ENCODE peak calls at places on chromosomes 6 and 20, in ten cellular contexts. R is heart right ventricle, V is osteoblast, L is lung, F is AG10803, Y is left lung, G is pancreas, X is kidney epithelial cell, I is foreskin fibroblast, O is Peyer's patch. E is an unnamed sample.
A peak's percentile ranks its signal among the peaks of the same experiment; 100 is the strongest.

GRCh38 chr20:1879934-1880333 is 15.3 kb upstream of the SIRPA start:
- DNase-seq in G (no peak), X (no peak), I (peak; percentile 54), V (no peak), L (no peak), R (no peak), O (no peak), F (no peak), Y (no peak), E (no peak)

GRCh38 chr6:34570066-34570833 is 14.1 kb upstream of the SPDEF start:
- DNase-seq in F (no peak), V (no peak), G (no peak), I (no peak), X (no peak), Y (no peak), R (no peak), O (no peak), L (no peak), E (no peak)

GRCh38 chr6:122028933-122029332 is 370.5 kb upstream of the HSF2 start:
- DNase-seq in I (no peak), R (no peak), G (no peak), F (no peak), X (no peak), Y (no peak), V (no peak), O (no peak), L (no peak), E (no peak)

GRCh38 chr20:32326507-32326851 is 31.7 kb upstream of the ASXL1 start:
- DNase-seq in O (no peak), L (no peak), G (no peak), R (no peak), F (no peak), Y (no peak), X (no peak), I (no peak), V (no peak), E (no peak)

GRCh38 chr6:71383476-71383875 is 94.9 kb downstream of the OGFRL1 start:
- DNase-seq in R (no peak), L (no peak), Y (no peak), O (no peak), V (no peak), X (no peak), G (no peak), F (no peak), I (no peak), E (no peak)

GRCh38 chr6:141254336-141254735 is 878.4 kb upstream of the GJE1 start:
- DNase-seq in G (no peak), Y (no peak), F (no peak), X (no peak), L (no peak), O (no peak), R (no peak), I (no peak), V (no peak), E (no peak)

GRCh38 chr6:112037783-112038216 is 16.1 kb upstream of the CCN6 start:
- DNase-seq in Y (no peak), L (no peak), R (peak; percentile 52), F (peak; percentile 98), I (peak; percentile 94), X (peak; percentile 91), V (peak; percentile 86), G (no peak), O (no peak), E (peak; percentile 93)

GRCh38 chr20:15639839-15640238 is 933.4 kb downstream of the KIF16B start:
- DNase-seq in G (no peak), Y (no peak), V (no peak), R (no peak), F (no peak), X (no peak), I (no peak), O (no peak), L (no peak), E (no peak)

GRCh38 chr6:15628499-15629131 is 34.2 kb downstream of the DTNBP1 start:
- DNase-seq in L (no peak), I (peak; percentile 75), Y (no peak), V (peak; percentile 87), R (no peak), X (peak; percentile 32), F (peak; percentile 69), G (no peak), O (no peak), E (peak; percentile 64)

GRCh38 chr6:120431841-120432240 is 902.4 kb downstream of the TBC1D32 start:
- DNase-seq in I (no peak), F (no peak), O (no peak), L (no peak), V (no peak), Y (peak; percentile 47), G (no peak), R (no peak), X (no peak), E (no peak)

GRCh38 chr6:119612176-119612870 is 262.8 kb upstream of the MAN1A1 start:
- DNase-seq in L (no peak), I (peak; percentile 51), F (peak; percentile 65), V (no peak), X (no peak), O (no peak), Y (no peak), R (no peak), G (no peak), E (no peak)

GRCh38 chr20:1710484-1710883 is 52.9 kb upstream of the SIRPG start:
- DNase-seq in O (no peak), L (no peak), Y (no peak), F (no peak), I (no peak), V (no peak), R (no peak), G (no peak), X (no peak), E (no peak)

GRCh38 chr6:116018976-116019375 is 41.7 kb downstream of the FRK start:
- DNase-seq in V (no peak), F (no peak), R (no peak), Y (no peak), G (no peak), I (no peak), O (no peak), X (no peak), L (no peak), E (no peak)

GRCh38 chr6:36660771-36661471 is 17.6 kb upstream of the CDKN1A start:
- DNase-seq in L (peak; percentile 63), Y (peak; percentile 87), G (peak; percentile 49), O (no peak), F (no peak), R (peak; percentile 75), I (peak; percentile 77), X (no peak), V (no peak), E (no peak)

GRCh38 chr6:166775180-166775922 is 148.3 kb upstream of the RPS6KA2 start:
- DNase-seq in V (peak; percentile 96), I (peak; percentile 89), O (peak; percentile 55), R (no peak), Y (no peak), L (peak; percentile 57), G (peak; percentile 26), F (peak; percentile 72), X (peak; percentile 28), E (peak; percentile 9)

GRCh38 chr20:43262341-43262740 is 72.6 kb upstream of the PTPRT start:
- DNase-seq in R (no peak), V (no peak), L (no peak), Y (no peak), F (no peak), I (no peak), G (no peak), X (no peak), O (no peak), E (no peak)

GRCh38 chr20:43265449-43265848 is 75.7 kb upstream of the PTPRT start:
- DNase-seq in X (no peak), Y (no peak), F (no peak), G (no peak), O (no peak), R (no peak), V (no peak), L (no peak), I (no peak), E (no peak)
- TF ChIP-seq CTCF in X (no peak), Y (no peak), F (no peak), G (no peak), O (no peak), R (no peak), V (no peak), L (no peak), I (no peak), E (no peak)

DNA sequence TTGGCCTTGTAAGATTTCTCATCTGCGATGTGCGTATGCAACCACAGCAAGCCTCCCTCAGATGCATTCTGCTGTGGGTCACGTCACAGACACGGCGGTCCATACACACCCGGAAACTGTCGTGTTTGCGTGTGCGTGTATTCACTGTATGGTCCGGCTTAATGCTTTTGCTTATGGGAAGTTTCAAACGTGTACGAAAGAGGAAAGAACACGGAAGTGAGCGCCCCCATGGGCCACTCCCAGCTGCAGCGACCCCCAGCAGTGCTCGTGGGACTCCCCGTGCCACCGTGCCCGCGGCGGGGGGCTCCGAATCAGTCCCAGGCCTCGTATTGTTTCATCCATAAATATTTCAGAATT is 10.2 kb downstream of the DLL1 start:
- DNase-seq in L (no peak), X (no peak), I (no peak), Y (peak; percentile 51), O (no peak), F (no peak), R (no peak), V (no peak), G (no peak), E (no peak)
- H3K4me3 ChIP-seq in L (no peak overlapping the region), X (peak overlapping the region; percentile 23), I (peak overlapping the region; percentile 29), Y (peak overlapping the region; percentile 4), O (peak overlapping the region; percentile 39), F (peak overlapping the region; percentile 63), R (peak overlapping the region; percentile 31), V (peak overlapping the region; percentile 68), G (peak overlapping the region; percentile 17), E (peak overlapping the region; percentile 44)

DNA sequence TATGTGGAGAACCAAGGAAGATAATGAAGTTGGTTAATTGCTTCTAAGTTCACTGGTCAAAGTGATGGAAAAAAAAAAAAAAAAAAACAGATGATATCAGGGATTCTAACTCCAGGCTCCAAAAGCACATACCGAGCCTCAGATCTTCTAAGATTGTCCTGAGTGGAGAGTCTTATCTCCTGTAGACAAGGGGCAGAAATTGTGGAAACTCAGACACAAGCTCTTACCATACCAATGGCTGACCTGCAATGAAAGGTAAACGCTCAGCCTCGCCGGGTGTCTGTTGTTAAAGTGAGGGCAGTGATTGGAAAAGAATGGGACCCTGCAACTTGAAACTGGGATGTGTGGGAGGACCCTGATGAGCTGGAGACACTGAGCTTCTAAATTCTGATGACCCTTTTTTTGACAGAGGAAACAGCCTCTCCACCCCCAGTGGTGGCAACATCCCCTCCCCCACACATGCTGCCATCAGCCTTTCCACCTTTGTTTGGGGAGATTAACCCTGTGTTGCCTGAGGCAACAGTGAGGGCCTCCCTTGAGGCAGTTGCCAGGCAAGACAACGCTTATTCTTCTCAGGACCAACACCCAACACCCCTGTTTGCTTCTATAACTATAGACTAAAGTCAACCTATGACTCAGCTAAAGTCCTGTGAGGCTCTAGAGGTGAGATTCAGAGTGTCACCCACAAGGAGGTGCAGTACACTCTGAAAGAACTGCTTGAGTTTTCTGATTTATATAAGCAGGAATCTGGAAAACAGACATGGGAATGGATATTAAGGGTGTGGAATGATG is 154.0 kb downstream of the THBS2 start:
- DNase-seq in R (no peak), G (no peak), I (peak; percentile 61), L (peak; percentile 11), X (no peak), F (peak; percentile 19), Y (no peak), V (no peak), O (no peak), E (no peak)
- TF ChIP-seq CTCF in R (no peak), G (no peak), I (peak; percentile 3), L (no peak), X (peak; percentile 27), F (peak; percentile 11), Y (no peak), V (no peak), O (no peak), E (no peak)

GRCh38 chr6:37784585-37784967 is 35.0 kb upstream of the ZFAND3 start:
- DNase-seq in Y (no peak), F (no peak), I (peak; percentile 64), G (no peak), X (no peak), V (peak; percentile 82), R (no peak), L (no peak), O (no peak), E (no peak)
- H3K4me3 ChIP-seq in Y (peak overlapping the region; percentile 30), F (no peak overlapping the region), I (no peak overlapping the region), G (peak overlapping the region; percentile 51), X (no peak overlapping the region), V (peak overlapping the region; percentile 80), R (peak overlapping the region; percentile 70), L (no peak overlapping the region), O (no peak overlapping the region), E (no peak overlapping the region)